ENCODE peak calls at places on chromosomes 7 and 10, in nine cellular contexts. N is GM23338, D is MM.1S, J is OCI-LY7, V is neural progenitor cell, Y is GM23248, L is SK-N-SH, R is hepatocyte, S is HCT116. W is an unnamed sample.

GRCh38 chr7:32381024-32381601 is 109.1 kb downstream of the LSM5 start:
- DNase-seq in L (no peak), V (no peak), D (no peak), S (no peak), R (no peak), Y (no peak), N (peak; percentile 33), J (no peak), W (no peak)

GRCh38 chr10:84613336-84614021 is 285.1 kb downstream of the CCSER2 start:
- DNase-seq in R (peak; percentile 78), N (peak; percentile 90), Y (peak; percentile 18), S (peak; percentile 72), J (peak; percentile 54), V (peak; percentile 86), L (peak; percentile 63), D (peak; percentile 65), W (peak; percentile 87)

GRCh38 chr10:34047389-34047788 is 712.9 kb upstream of the NRP1 start:
- DNase-seq in J (no peak), D (no peak), S (no peak), Y (peak; percentile 3), R (no peak), V (no peak), L (no peak), N (no peak), W (no peak)

GRCh38 chr10:24882047-24882698 is 70.2 kb downstream of the PRTFDC1 start:
- DNase-seq in L (no peak), S (no peak), D (no peak), N (no peak), R (no peak), Y (peak; percentile 65), J (no peak), V (no peak), W (no peak)

GRCh38 chr7:16918288-16918895 is 36.6 kb upstream of the AGR3 start:
- DNase-seq in D (peak; percentile 52), L (peak; percentile 38), V (peak; percentile 52), Y (peak; percentile 65), J (peak; percentile 36), N (peak; percentile 66), R (peak; percentile 65), S (peak; percentile 33), W (peak; percentile 70)

GRCh38 chr7:80078159-80078731 is 56.4 kb upstream of the GNAI1 start:
- DNase-seq in D (peak; percentile 26), L (no peak), R (no peak), J (no peak), N (no peak), S (no peak), V (no peak), Y (peak; percentile 50), W (peak; percentile 61)

GRCh38 chr10:110818311-110819257 is 53.1 kb upstream of the PDCD4 start:
- DNase-seq in Y (no peak), J (no peak), N (no peak), S (no peak), R (no peak), V (no peak), L (no peak), D (no peak), W (peak; percentile 60)

GRCh38 chr10:132666733-132667612 is 119.0 kb downstream of the NKX6-2 start:
- DNase-seq in V (peak; percentile 29), N (no peak), D (no peak), R (no peak), J (no peak), L (peak; percentile 87), Y (peak; percentile 12), S (no peak), W (peak; percentile 27)

GRCh38 chr10:30816812-30817193 is 187.2 kb upstream of the LYZL2 start:
- DNase-seq in N (no peak), R (no peak), D (no peak), Y (no peak), V (no peak), J (no peak), L (no peak), S (no peak), W (no peak)
- H3K27ac ChIP-seq in N (no peak overlapping the region), R (peak overlapping the region; percentile 33), D (no peak overlapping the region), Y (no peak overlapping the region), V (no peak overlapping the region), J (no peak overlapping the region), L (no peak overlapping the region), S (no peak overlapping the region), W (no peak overlapping the region)

DNA sequence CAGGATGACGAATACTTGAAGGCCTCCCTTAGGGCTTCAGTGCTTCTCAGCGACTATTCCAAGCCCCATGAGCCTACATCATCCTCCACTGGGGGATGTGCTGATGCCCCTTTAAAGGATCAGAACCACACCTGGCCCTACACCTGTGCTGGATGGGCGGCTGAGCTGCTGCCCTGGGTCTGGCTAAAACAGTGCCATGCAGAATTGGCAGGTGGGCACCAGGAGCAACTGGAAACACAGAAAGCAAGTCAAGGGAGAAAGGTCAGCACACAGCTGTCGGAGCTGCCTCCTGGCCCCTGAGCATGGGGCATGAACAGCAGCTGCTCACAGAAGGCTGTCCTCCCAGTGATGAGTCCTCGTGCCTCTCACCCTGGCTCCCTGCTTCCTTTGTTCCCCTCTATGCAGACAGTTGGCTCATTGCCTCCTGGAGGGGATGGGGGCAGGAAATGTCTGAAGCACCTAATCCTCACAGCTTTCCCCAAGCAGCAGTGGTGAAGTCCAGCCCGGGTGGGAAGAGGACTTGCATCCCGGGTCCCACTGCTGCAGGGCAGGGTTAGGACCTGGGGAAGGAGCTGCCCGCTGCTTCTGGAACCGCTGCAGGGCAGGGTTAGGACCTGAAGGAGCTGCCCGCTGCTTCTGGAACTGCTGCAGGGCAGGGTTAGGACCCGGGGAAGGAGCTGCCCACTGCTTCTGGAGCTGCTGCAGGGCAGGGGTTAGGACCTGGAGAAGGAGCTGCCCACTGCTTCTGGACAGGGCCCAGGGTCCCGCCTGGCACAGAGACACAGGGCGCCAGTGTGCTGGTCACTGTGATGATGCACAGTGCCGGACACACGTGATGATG is 37.4 kb downstream of the VIPR2 start:
- DNase-seq in Y (no peak), L (no peak), S (no peak), V (no peak), R (no peak), J (no peak), N (no peak), D (no peak), W (no peak)
- TF ChIP-seq EZH2phosphoT487 in Y (no peak), L (no peak), S (no peak), V (no peak), R (no peak), J (no peak), N (no peak), D (no peak), W (no peak)

DNA sequence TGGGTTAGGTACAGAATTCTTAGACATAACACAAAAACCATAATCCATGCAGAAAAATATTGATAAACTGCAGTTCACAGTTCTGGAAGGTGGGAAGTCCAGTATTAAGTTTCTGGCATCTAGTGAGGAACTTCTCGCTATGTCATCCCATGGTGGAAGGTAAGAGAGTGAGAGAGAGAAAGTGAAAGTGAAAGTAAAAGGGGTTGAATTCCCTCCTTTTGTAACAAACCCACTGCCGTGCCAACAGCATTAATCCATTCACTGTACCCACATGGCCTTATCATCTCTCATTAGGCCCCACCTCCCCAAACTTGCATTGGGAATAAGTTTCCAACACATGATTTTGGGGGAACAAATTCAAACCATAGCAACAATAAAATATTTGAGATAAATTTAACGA is 17.1 kb downstream of the ZNF485 start:
- DNase-seq in R (no peak), S (no peak), J (peak; percentile 15), D (peak; percentile 45), Y (peak; percentile 26), L (peak; percentile 16), N (peak; percentile 24), V (no peak), W (no peak)
- H2AFZ ChIP-seq in R (peak overlapping the region; percentile 34), S (no peak overlapping the region), J (peak overlapping the region; percentile 27), D (peak overlapping the region; percentile 5), Y (peak overlapping the region; percentile 59), L (peak overlapping the region; percentile 53), N (no peak overlapping the region), V (no peak overlapping the region), W (no peak overlapping the region)

GRCh38 chr10:28711776-28712175 is 34.5 kb downstream of the BAMBI start:
- DNase-seq in V (no peak), Y (no peak), N (no peak), J (no peak), L (no peak), D (no peak), R (no peak), S (no peak), W (no peak)
- H3K27ac ChIP-seq in V (no peak overlapping the region), Y (no peak overlapping the region), N (no peak overlapping the region), J (no peak overlapping the region), L (no peak overlapping the region), D (no peak overlapping the region), R (no peak overlapping the region), S (no peak overlapping the region), W (no peak overlapping the region)

GRCh38 chr7:5420841-5421625 is 2.6 kb downstream of the TNRC18 start:
- DNase-seq in Y (peak; percentile 61), N (no peak), R (no peak), L (peak; percentile 79), V (peak; percentile 52), D (no peak), J (no peak), S (no peak), W (no peak)

GRCh38 chr7:5421626-5422323 is 1.9 kb downstream of the TNRC18 start:
- DNase-seq in S (no peak), V (peak; percentile 67), Y (peak; percentile 85), N (peak; percentile 60), R (peak; percentile 78), L (peak; percentile 67), D (no peak), J (no peak), W (peak; percentile 69)

GRCh38 chr7:5419523-5420107 is 4.0 kb downstream of the TNRC18 start:
- DNase-seq in J (no peak), S (no peak), V (peak; percentile 82), L (no peak), Y (peak; percentile 52), D (no peak), N (peak; percentile 75), R (no peak), W (peak; percentile 17)

GRCh38 chr7:5422324-5423271 is 1.0 kb downstream of the TNRC18 start:
- DNase-seq in N (peak; percentile 66), S (no peak), Y (peak; percentile 81), V (peak; percentile 83), J (peak; percentile 41), R (peak; percentile 49), L (peak; percentile 84), D (no peak), W (peak; percentile 44)

DNA sequence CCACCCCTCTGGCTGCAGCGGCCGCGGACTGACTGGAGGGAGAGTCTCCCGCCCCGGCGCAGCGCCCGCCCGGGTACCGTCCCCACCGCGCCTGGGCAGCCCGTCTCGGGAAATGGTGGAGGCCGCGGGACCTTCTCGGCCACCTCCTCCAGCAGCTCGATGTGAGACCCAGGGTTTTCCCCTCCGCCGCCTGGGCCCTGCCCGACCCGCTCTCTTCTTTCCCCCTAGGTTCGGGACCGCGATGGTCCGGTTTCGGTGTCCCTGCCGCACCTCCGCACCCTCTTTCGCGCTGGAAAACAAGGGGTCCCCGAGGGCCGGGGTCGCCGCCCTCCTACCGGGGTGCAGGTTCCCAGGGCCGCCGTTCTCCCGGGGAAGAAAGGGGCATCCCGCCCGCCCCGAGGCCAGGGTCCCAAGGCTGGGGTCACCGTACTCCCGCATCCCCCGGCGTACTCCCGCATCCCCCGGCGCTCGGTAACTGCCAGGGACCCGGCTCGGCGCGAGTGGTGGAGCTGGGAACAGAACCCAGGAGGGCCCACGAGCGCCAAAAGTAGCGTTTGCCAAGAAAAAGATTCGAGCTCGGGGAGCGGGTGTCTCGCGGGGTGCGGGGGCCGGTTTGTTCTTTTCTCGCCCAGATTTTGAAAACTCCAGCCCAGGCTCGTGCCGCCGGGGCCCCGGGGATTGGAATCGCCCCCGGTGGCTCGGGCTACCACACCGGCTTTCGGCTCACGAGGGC is 3.4 kb downstream of the TNRC18 start:
- DNase-seq in R (no peak), V (peak; percentile 41), L (peak; percentile 77), D (no peak), N (peak; percentile 65), J (no peak), S (no peak), Y (peak; percentile 52), W (no peak)
- TF ChIP-seq EZH2phosphoT487 in R (no peak), V (peak; percentile 47), L (no peak), D (no peak), N (peak; percentile 75), J (no peak), S (no peak), Y (no peak), W (no peak)